ENCODE peak calls at places on chromosomes 7 and 10, in six cellular contexts. C, W, E, K, I and H are unnamed samples.

GRCh38 chr7:146736446-146737190 is 620.0 kb downstream of the CNTNAP2 start:
- DNase-seq in C (no peak), W (peak; percentile 6), E (no peak), K (no peak), I (no peak), H (no peak)

GRCh38 chr7:117808273-117808868 is 64.9 kb downstream of the CTTNBP2 start:
- DNase-seq in C (no peak), W (no peak), E (peak; percentile 63), K (peak; percentile 98), I (no peak), H (no peak)

GRCh38 chr7:27142562-27143021 is 889 bp downstream of the HOXA5 start:
- DNase-seq in C (no peak), W (no peak), E (no peak), K (no peak), I (no peak), H (no peak)

GRCh38 chr7:138521837-138522461 is 61.9 kb downstream of the TRIM24 start:
- DNase-seq in C (no peak), W (no peak), E (no peak), K (no peak), I (no peak), H (no peak)

GRCh38 chr7:117750612-117751563 is 122.4 kb downstream of the CTTNBP2 start:
- DNase-seq in C (peak; percentile 50), W (peak; percentile 54), E (no peak), K (peak; percentile 58), I (peak; percentile 1), H (no peak)

GRCh38 chr10:26881600-26882331 is 21.0 kb upstream of the ABI1 start:
- DNase-seq in C (peak; percentile 76), W (peak; percentile 63), E (no peak), K (peak; percentile 45), I (peak; percentile 47), H (no peak)

GRCh38 chr7:37287093-37287492 is 161.6 kb downstream of the ELMO1 start:
- DNase-seq in C (no peak), W (peak; percentile 64), E (no peak), K (peak; percentile 84), I (no peak), H (no peak)

GRCh38 chr7:110909102-110909501 is 181.8 kb upstream of the LRRN3 start:
- DNase-seq in C (no peak), W (no peak), E (peak; percentile 27), K (no peak), I (no peak), H (no peak)

GRCh38 chr10:11787374-11787773 is 35.8 kb upstream of the PROSER2 start:
- DNase-seq in C (no peak), W (no peak), E (no peak), K (no peak), I (no peak), H (no peak)

GRCh38 chr7:32536016-32536415 is 40.7 kb downstream of the AVL9 start:
- DNase-seq in C (no peak), W (no peak), E (no peak), K (no peak), I (no peak), H (no peak)

GRCh38 chr7:133807610-133808543 is 319.3 kb upstream of the LRGUK start:
- DNase-seq in C (no peak), W (no peak), E (no peak), K (peak; percentile 54), I (no peak), H (no peak)

GRCh38 chr7:145183069-145183468 is 347.2 kb upstream of the TPK1 start:
- DNase-seq in C (no peak), W (no peak), E (no peak), K (no peak), I (no peak), H (no peak)

GRCh38 chr10:80468002-80468401 is 13.9 kb downstream of the TSPAN14 start:
- DNase-seq in C (no peak), W (no peak), E (peak; percentile 29), K (no peak), I (peak; percentile 77), H (no peak)

GRCh38 chr7:64951250-64951848 is 39.5 kb downstream of the ZNF117 start:
- DNase-seq in C (peak; percentile 54), W (peak; percentile 57), E (no peak), K (peak; percentile 67), I (peak; percentile 46), H (peak; percentile 80)

GRCh38 chr7:82325416-82325815 is 118.2 kb downstream of the CACNA2D1 start:
- DNase-seq in C (peak; percentile 68), W (no peak), E (no peak), K (no peak), I (no peak), H (no peak)

GRCh38 chr7:45147858-45148652 is 9.5 kb upstream of the RAMP3 start:
- DNase-seq in C (no peak), W (no peak), E (no peak), K (no peak), I (no peak), H (no peak)

GRCh38 chr7:98317366-98318040 is 36.0 kb downstream of the BRI3 start:
- DNase-seq in C (no peak), W (no peak), E (no peak), K (no peak), I (no peak), H (no peak)

GRCh38 chr7:65931685-65932084 is 50.3 kb downstream of the GUSB start:
- DNase-seq in C (no peak), W (no peak), E (no peak), K (no peak), I (no peak), H (peak; percentile 5)

GRCh38 chr7:117645456-117646181 is 165.8 kb downstream of the CFTR start:
- DNase-seq in C (peak; percentile 91), W (no peak), E (no peak), K (no peak), I (no peak), H (no peak)

GRCh38 chr10:130141038-130141437 is 4.8 kb downstream of the GLRX3 start:
- DNase-seq in C (no peak), W (no peak), E (no peak), K (no peak), I (no peak), H (no peak)

GRCh38 chr10:62025901-62026879 is 124.7 kb downstream of the ARID5B start:
- DNase-seq in C (peak; percentile 75), W (no peak), E (no peak), K (no peak), I (no peak), H (peak; percentile 43)

GRCh38 chr7:66736892-66737291 is 3.6 kb upstream of the RABGEF1 start:
- DNase-seq in C (no peak), W (no peak), E (no peak), K (no peak), I (no peak), H (no peak)

GRCh38 chr7:7201583-7202374 is 19.4 kb downstream of the C1GALT1 start:
- DNase-seq in C (no peak), W (peak; percentile 34), E (no peak), K (no peak), I (peak; percentile 64), H (peak; percentile 25)

GRCh38 chr7:155808551-155809331 is 3.5 kb downstream of the SHH start:
- DNase-seq in C (no peak), W (peak; percentile 73), E (no peak), K (peak; percentile 14), I (no peak), H (no peak)